ENCODE peak calls at places on chromosome 1, in seven cellular contexts. One of them, this sample, is unnamed.

GRCh38 chr1:160622885-160623633 is 23.8 kb downstream of the SLAMF1 start:
- DNase-seq in right lobe of liver: no peak
- DNase-seq in heart left ventricle: no peak
- DNase-seq in esophagus muscularis mucosa: peak
- DNase-seq in breast epithelium: no peak
- DNase-seq in adrenal gland: no peak
- DNase-seq in lower leg skin: no peak
- DNase-seq in this sample: no peak

GRCh38 chr1:116020668-116021272 is 44.5 kb downstream of the SLC22A15 start:
- DNase-seq in adrenal gland: peak
- DNase-seq in lower leg skin: no peak
- DNase-seq in esophagus muscularis mucosa: no peak
- DNase-seq in breast epithelium: no peak
- DNase-seq in right lobe of liver: peak
- DNase-seq in heart left ventricle: peak
- DNase-seq in this sample: peak

GRCh38 chr1:160256396-160257046 is 5.8 kb downstream of the DCAF8 start:
- DNase-seq in adrenal gland: no peak
- DNase-seq in breast epithelium: no peak
- DNase-seq in right lobe of liver: no peak
- DNase-seq in lower leg skin: no peak
- DNase-seq in esophagus muscularis mucosa: no peak
- DNase-seq in heart left ventricle: no peak
- DNase-seq in this sample: no peak

GRCh38 chr1:154325583-154326545 is 539 bp downstream of the ATP8B2 start:
- DNase-seq in breast epithelium: no peak
- DNase-seq in right lobe of liver: no peak
- DNase-seq in lower leg skin: peak
- DNase-seq in heart left ventricle: peak
- DNase-seq in adrenal gland: peak
- DNase-seq in esophagus muscularis mucosa: peak
- DNase-seq in this sample: no peak

GRCh38 chr1:198699167-198700015 is 60.6 kb downstream of the PTPRC start:
- DNase-seq in breast epithelium: no peak
- DNase-seq in esophagus muscularis mucosa: no peak
- DNase-seq in adrenal gland: peak
- DNase-seq in heart left ventricle: peak
- DNase-seq in right lobe of liver: peak
- DNase-seq in lower leg skin: no peak
- DNase-seq in this sample: no peak

GRCh38 chr1:179036844-179037465 is 11.3 kb downstream of the FAM20B start:
- DNase-seq in esophagus muscularis mucosa: no peak
- DNase-seq in adrenal gland: no peak
- DNase-seq in breast epithelium: no peak
- DNase-seq in heart left ventricle: no peak
- DNase-seq in lower leg skin: no peak
- DNase-seq in right lobe of liver: no peak
- DNase-seq in this sample: no peak

GRCh38 chr1:51946300-51946699 is 44.2 kb downstream of the RAB3B start:
- DNase-seq in heart left ventricle: no peak
- DNase-seq in lower leg skin: no peak
- DNase-seq in right lobe of liver: no peak
- DNase-seq in adrenal gland: no peak
- DNase-seq in breast epithelium: no peak
- DNase-seq in esophagus muscularis mucosa: no peak
- DNase-seq in this sample: no peak

GRCh38 chr1:112502827-112503226 is 5.9 kb upstream of the WNT2B start:
- DNase-seq in esophagus muscularis mucosa: no peak
- DNase-seq in right lobe of liver: no peak
- DNase-seq in breast epithelium: no peak
- DNase-seq in lower leg skin: no peak
- DNase-seq in adrenal gland: no peak
- DNase-seq in heart left ventricle: no peak
- DNase-seq in this sample: no peak

GRCh38 chr1:31736675-31737074 is 27.5 kb downstream of the ADGRB2 start:
- DNase-seq in adrenal gland: peak
- DNase-seq in heart left ventricle: no peak
- DNase-seq in breast epithelium: peak
- DNase-seq in right lobe of liver: no peak
- DNase-seq in esophagus muscularis mucosa: no peak
- DNase-seq in lower leg skin: no peak
- DNase-seq in this sample: no peak

GRCh38 chr1:72485786-72486185 is 203.4 kb upstream of the NEGR1 start:
- DNase-seq in breast epithelium: no peak
- DNase-seq in heart left ventricle: no peak
- DNase-seq in adrenal gland: no peak
- DNase-seq in right lobe of liver: no peak
- DNase-seq in esophagus muscularis mucosa: no peak
- DNase-seq in lower leg skin: no peak
- DNase-seq in this sample: no peak

GRCh38 chr1:67524143-67525052 is 94.2 kb upstream of the SERBP1 start:
- DNase-seq in esophagus muscularis mucosa: no peak
- DNase-seq in adrenal gland: no peak
- DNase-seq in right lobe of liver: no peak
- DNase-seq in heart left ventricle: no peak
- DNase-seq in breast epithelium: no peak
- DNase-seq in lower leg skin: peak
- DNase-seq in this sample: no peak

GRCh38 chr1:203796223-203796747 is 862 bp downstream of the ZBED6 start:
- DNase-seq in esophagus muscularis mucosa: no peak
- DNase-seq in breast epithelium: peak
- DNase-seq in heart left ventricle: peak
- DNase-seq in right lobe of liver: peak
- DNase-seq in adrenal gland: no peak
- DNase-seq in lower leg skin: peak
- DNase-seq in this sample: no peak

GRCh38 chr1:222814536-222815366 is at the start of gene DISP1:
- DNase-seq in adrenal gland: peak
- DNase-seq in esophagus muscularis mucosa: no peak
- DNase-seq in right lobe of liver: peak
- DNase-seq in heart left ventricle: peak
- DNase-seq in lower leg skin: peak
- DNase-seq in breast epithelium: peak
- DNase-seq in this sample: peak
- TF ChIP-seq POLR2A in adrenal gland: peak
- TF ChIP-seq POLR2A in esophagus muscularis mucosa: no peak
- TF ChIP-seq POLR2A in right lobe of liver: peak
- TF ChIP-seq POLR2A in heart left ventricle: peak
- TF ChIP-seq POLR2A in lower leg skin: no peak
- TF ChIP-seq POLR2A in breast epithelium: no peak
- TF ChIP-seq POLR2A in this sample: peak

GRCh38 chr1:23129846-23130245 is 38.8 kb downstream of the LUZP1 start:
- DNase-seq in heart left ventricle: no peak
- DNase-seq in right lobe of liver: no peak
- DNase-seq in esophagus muscularis mucosa: no peak
- DNase-seq in lower leg skin: no peak
- DNase-seq in adrenal gland: no peak
- DNase-seq in breast epithelium: no peak
- DNase-seq in this sample: no peak
- TF ChIP-seq POLR2A in heart left ventricle: no peak
- TF ChIP-seq POLR2A in right lobe of liver: no peak
- TF ChIP-seq POLR2A in esophagus muscularis mucosa: no peak
- TF ChIP-seq POLR2A in lower leg skin: no peak
- TF ChIP-seq POLR2A in adrenal gland: no peak
- TF ChIP-seq POLR2A in breast epithelium: no peak
- TF ChIP-seq POLR2A in this sample: no peak

GRCh38 chr1:3332662-3333061 is 121.8 kb upstream of the ARHGEF16 start:
- DNase-seq in adrenal gland: no peak
- DNase-seq in right lobe of liver: no peak
- DNase-seq in heart left ventricle: no peak
- DNase-seq in breast epithelium: no peak
- DNase-seq in esophagus muscularis mucosa: no peak
- DNase-seq in lower leg skin: no peak
- DNase-seq in this sample: no peak

GRCh38 chr1:3334366-3334765 is 120.1 kb upstream of the ARHGEF16 start:
- DNase-seq in lower leg skin: no peak
- DNase-seq in esophagus muscularis mucosa: no peak
- DNase-seq in adrenal gland: no peak
- DNase-seq in breast epithelium: no peak
- DNase-seq in heart left ventricle: no peak
- DNase-seq in right lobe of liver: no peak
- DNase-seq in this sample: no peak

GRCh38 chr1:3335754-3336640 is 118.5 kb upstream of the ARHGEF16 start:
- DNase-seq in right lobe of liver: no peak
- DNase-seq in breast epithelium: no peak
- DNase-seq in esophagus muscularis mucosa: no peak
- DNase-seq in adrenal gland: no peak
- DNase-seq in lower leg skin: no peak
- DNase-seq in heart left ventricle: no peak
- DNase-seq in this sample: no peak

GRCh38 chr1:3331564-3331963 is 122.9 kb upstream of the ARHGEF16 start:
- DNase-seq in esophagus muscularis mucosa: no peak
- DNase-seq in adrenal gland: no peak
- DNase-seq in breast epithelium: no peak
- DNase-seq in lower leg skin: no peak
- DNase-seq in right lobe of liver: no peak
- DNase-seq in heart left ventricle: no peak
- DNase-seq in this sample: no peak

GRCh38 chr1:3333903-3334302 is 120.6 kb upstream of the ARHGEF16 start:
- DNase-seq in lower leg skin: no peak
- DNase-seq in heart left ventricle: no peak
- DNase-seq in adrenal gland: no peak
- DNase-seq in right lobe of liver: no peak
- DNase-seq in esophagus muscularis mucosa: no peak
- DNase-seq in breast epithelium: no peak
- DNase-seq in this sample: no peak
- TF ChIP-seq POLR2A in lower leg skin: no peak
- TF ChIP-seq POLR2A in heart left ventricle: no peak
- TF ChIP-seq POLR2A in adrenal gland: no peak
- TF ChIP-seq POLR2A in right lobe of liver: no peak
- TF ChIP-seq POLR2A in esophagus muscularis mucosa: no peak
- TF ChIP-seq POLR2A in breast epithelium: no peak
- TF ChIP-seq POLR2A in this sample: no peak

GRCh38 chr1:36068866-36069265 is 15.0 kb upstream of the TEKT2 start:
- DNase-seq in lower leg skin: no peak
- DNase-seq in adrenal gland: no peak
- DNase-seq in right lobe of liver: no peak
- DNase-seq in heart left ventricle: no peak
- DNase-seq in breast epithelium: no peak
- DNase-seq in esophagus muscularis mucosa: no peak
- DNase-seq in this sample: no peak

GRCh38 chr1:36067871-36068270 is 16.0 kb upstream of the TEKT2 start:
- DNase-seq in esophagus muscularis mucosa: no peak
- DNase-seq in heart left ventricle: no peak
- DNase-seq in lower leg skin: no peak
- DNase-seq in breast epithelium: no peak
- DNase-seq in adrenal gland: no peak
- DNase-seq in right lobe of liver: no peak
- DNase-seq in this sample: no peak

GRCh38 chr1:36070349-36070748 is 13.5 kb upstream of the TEKT2 start:
- DNase-seq in esophagus muscularis mucosa: no peak
- DNase-seq in breast epithelium: no peak
- DNase-seq in right lobe of liver: no peak
- DNase-seq in lower leg skin: no peak
- DNase-seq in heart left ventricle: no peak
- DNase-seq in adrenal gland: no peak
- DNase-seq in this sample: no peak
- TF ChIP-seq POLR2A in esophagus muscularis mucosa: no peak
- TF ChIP-seq POLR2A in breast epithelium: no peak
- TF ChIP-seq POLR2A in right lobe of liver: no peak
- TF ChIP-seq POLR2A in lower leg skin: no peak
- TF ChIP-seq POLR2A in heart left ventricle: no peak
- TF ChIP-seq POLR2A in adrenal gland: no peak
- TF ChIP-seq POLR2A in this sample: no peak

GRCh38 chr1:225859151-225859550 is 23.0 kb downstream of the TMEM63A start:
- DNase-seq in lower leg skin: no peak
- DNase-seq in heart left ventricle: no peak
- DNase-seq in breast epithelium: no peak
- DNase-seq in right lobe of liver: no peak
- DNase-seq in adrenal gland: no peak
- DNase-seq in esophagus muscularis mucosa: no peak
- DNase-seq in this sample: no peak
- TF ChIP-seq POLR2A in lower leg skin: no peak
- TF ChIP-seq POLR2A in heart left ventricle: no peak
- TF ChIP-seq POLR2A in breast epithelium: no peak
- TF ChIP-seq POLR2A in right lobe of liver: no peak
- TF ChIP-seq POLR2A in adrenal gland: no peak
- TF ChIP-seq POLR2A in esophagus muscularis mucosa: no peak
- TF ChIP-seq POLR2A in this sample: no peak